ENCODE peak calls at places on chromosomes 7 and 10, in four cellular contexts. J is WTC11, E is HepG2, Y is K562. T is an unnamed sample.

GRCh38 chr7:28155019-28155660 is 25.5 kb downstream of the JAZF1 start:
- DNase-seq in E (no peak), Y (no peak), J (no peak), T (peak)

GRCh38 chr7:142300689-142301088 is 42.8 kb upstream of the PRSS58 start:
- DNase-seq in E (no peak), Y (peak), J (peak), T (no peak)

GRCh38 chr7:79789584-79790345 is 336.3 kb upstream of the MAGI2 start:
- DNase-seq in Y (no peak), E (no peak), J (no peak), T (no peak)

GRCh38 chr10:128914681-128915080 is 552.4 kb upstream of the MGMT start:
- DNase-seq in J (no peak), Y (no peak), E (no peak), T (no peak)

GRCh38 chr7:128121731-128122576 is 90.7 kb upstream of the LRRC4 start:
- DNase-seq in E (no peak), Y (no peak), J (no peak), T (no peak)

GRCh38 chr10:100600218-100600617 is 64.5 kb downstream of the HIF1AN start:
- DNase-seq in Y (no peak), J (no peak), E (no peak), T (no peak)

GRCh38 chr10:34124522-34125035 is 690.5 kb downstream of the PARD3 start:
- DNase-seq in Y (no peak), J (no peak), E (peak), T (no peak)

GRCh38 chr7:150379590-150380379 is 655 bp downstream of the ZNF775 start:
- DNase-seq in Y (peak), J (peak), E (no peak), T (no peak)

DNA sequence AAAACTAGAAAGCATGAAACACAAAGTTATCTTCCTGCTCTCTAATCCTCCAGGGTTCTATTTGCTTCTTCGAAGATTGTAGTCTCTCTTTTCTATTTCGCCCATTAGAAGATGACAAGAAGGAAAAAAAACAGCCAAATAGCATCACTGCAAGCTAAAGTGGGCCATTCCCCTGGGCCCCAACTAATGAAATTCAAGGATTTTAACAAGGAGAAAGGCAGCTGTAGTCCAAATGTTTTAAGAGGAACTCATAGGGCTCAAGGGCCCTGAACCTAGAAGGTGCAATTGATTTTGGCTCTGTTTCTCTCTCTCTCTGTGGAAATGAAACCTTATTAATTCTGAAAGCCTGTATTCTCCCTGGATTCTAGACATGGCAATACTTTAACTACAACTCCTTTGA is 53.6 kb downstream of the CUBN start:
- DNase-seq in Y (no peak), J (no peak), E (no peak), T (no peak)
- TF ChIP-seq CREM in Y (no peak), J (no peak), E (no peak), T (no peak)

GRCh38 chr10:119367841-119368549 is 160.6 kb downstream of the GRK5 start:
- DNase-seq in J (no peak), E (no peak), Y (no peak), T (no peak)
- TF ChIP-seq CREM in J (no peak), E (no peak), Y (no peak), T (no peak)

GRCh38 chr7:94656925-94657731 is 1.2 kb upstream of the SGCE start:
- DNase-seq in Y (peak), E (no peak), J (no peak), T (no peak)
- TF ChIP-seq CREM in Y (no peak), E (no peak), J (no peak), T (no peak)

DNA sequence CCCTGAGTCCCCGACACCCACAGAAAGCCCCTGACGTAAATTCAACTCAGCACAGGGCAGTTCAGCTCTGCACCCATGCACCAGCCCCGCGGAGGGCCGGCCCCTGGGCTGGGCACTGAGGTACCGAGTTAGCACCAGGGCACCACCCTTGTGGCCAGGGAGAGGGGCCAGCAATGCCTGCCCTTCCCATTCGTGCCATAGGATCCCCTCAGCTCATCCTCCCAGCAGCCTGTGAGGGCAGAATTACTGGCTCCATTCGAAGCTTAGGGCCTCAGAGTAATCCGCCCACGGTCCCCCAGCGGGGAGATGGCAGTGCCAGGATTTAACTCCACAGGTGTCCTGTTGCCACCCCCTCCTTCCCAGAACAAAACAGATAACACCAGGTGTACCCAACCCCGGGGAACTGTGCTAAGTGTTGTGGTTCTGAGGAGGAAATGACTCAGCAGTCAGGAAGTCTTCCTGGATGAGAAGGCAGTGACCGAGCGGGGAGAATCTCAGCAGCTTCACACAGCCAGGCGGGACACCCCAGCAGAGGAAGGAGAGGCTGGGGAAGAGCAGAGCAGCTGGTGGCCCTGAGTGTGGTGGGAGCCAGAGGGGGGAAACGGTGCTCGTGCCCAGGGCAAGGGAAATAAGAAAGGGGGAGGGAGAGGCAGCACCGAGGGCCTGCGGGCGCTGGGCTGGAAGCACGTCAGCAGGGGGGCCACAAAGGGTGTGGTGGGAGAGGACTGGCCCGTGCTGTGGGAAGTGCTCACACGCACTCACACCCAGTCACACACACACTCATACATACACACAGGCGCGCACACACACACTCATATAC is 59.6 kb upstream of the CHST15 start:
- DNase-seq in J (no peak), Y (peak), E (peak), T (peak)
- TF ChIP-seq CREM in J (no peak), Y (no peak), E (no peak), T (peak)

GRCh38 chr10:59872892-59873463 is 33.4 kb downstream of the CCDC6 start:
- DNase-seq in J (no peak), E (peak), Y (peak), T (no peak)
- TF ChIP-seq CREM in J (no peak), E (no peak), Y (no peak), T (no peak)

T was measured in GM12878.